ENCODE peak calls at places on chromosomes 12 and 14, in six cellular contexts. E, K, T, L, C and X are unnamed samples.

GRCh38 chr12:52029686-52030085 is 21.6 kb upstream of the NR4A1 start:
- DNase-seq in K (peak; percentile 86), E (peak; percentile 79), T (peak; percentile 27), C (no peak), L (no peak), X (no peak)

GRCh38 chr14:63178912-63179311 is 25.3 kb upstream of the RHOJ start:
- DNase-seq in L (no peak), T (no peak), K (no peak), E (no peak), C (no peak), X (no peak)

GRCh38 chr12:122944588-122944987 is 21.7 kb downstream of the ABCB9 start:
- DNase-seq in L (no peak), K (no peak), E (no peak), T (peak; percentile 83), C (no peak), X (no peak)

GRCh38 chr12:2092890-2093289 is 40.1 kb downstream of the CACNA1C start:
- DNase-seq in L (no peak), T (no peak), K (no peak), C (no peak), E (no peak), X (no peak)

GRCh38 chr12:88298761-88299242 is 156.7 kb downstream of the TMTC3 start:
- DNase-seq in E (no peak), L (no peak), C (no peak), K (peak; percentile 18), T (no peak), X (no peak)

GRCh38 chr12:106942775-106943174 is 12.9 kb upstream of the TMEM263 start:
- DNase-seq in K (no peak), E (no peak), L (no peak), T (no peak), C (no peak), X (no peak)

GRCh38 chr12:108612788-108613282 is 15.0 kb upstream of the TMEM119 start:
- DNase-seq in L (no peak), K (peak; percentile 26), C (no peak), T (no peak), E (peak; percentile 51), X (no peak)

GRCh38 chr12:41917827-41918445 is 226.7 kb downstream of the GXYLT1 start:
- DNase-seq in E (no peak), L (no peak), C (no peak), T (no peak), K (peak; percentile 62), X (peak; percentile 32)

GRCh38 chr14:74867673-74868072 is 8.3 kb downstream of the PROX2 start:
- DNase-seq in T (peak; percentile 52), L (no peak), E (no peak), K (no peak), C (no peak), X (no peak)

GRCh38 chr14:74347795-74348100 is 523 bp upstream of the VRTN start:
- DNase-seq in T (no peak), C (no peak), K (no peak), E (peak; percentile 53), L (no peak), X (no peak)

GRCh38 chr12:95614384-95614982 is 63.2 kb upstream of the USP44 start:
- DNase-seq in T (no peak), E (no peak), L (no peak), C (no peak), K (no peak), X (no peak)